ENCODE peak calls at places on chromosomes 5 and 9, in nine cellular contexts. One of them, this sample, is unnamed.

GRCh38 chr5:132822650-132823480 is 7.6 kb downstream of the SHROOM1 start:
- DNase-seq in stomach: no peak
- DNase-seq in fibroblast of pulmonary artery: peak; percentile 34
- DNase-seq in colonic mucosa: no peak
- DNase-seq in cardiac muscle cell: peak; percentile 71
- DNase-seq in heart left ventricle: no peak
- DNase-seq in tibial artery: no peak
- DNase-seq in CD8-positive, alpha-beta T cell: no peak
- DNase-seq in K562: no peak
- DNase-seq in this sample: no peak

GRCh38 chr5:39501403-39501802 is 76.6 kb upstream of the DAB2 start:
- DNase-seq in stomach: no peak
- DNase-seq in fibroblast of pulmonary artery: peak; percentile 81
- DNase-seq in colonic mucosa: no peak
- DNase-seq in cardiac muscle cell: peak; percentile 81
- DNase-seq in heart left ventricle: no peak
- DNase-seq in tibial artery: peak; percentile 54
- DNase-seq in CD8-positive, alpha-beta T cell: no peak
- DNase-seq in K562: no peak
- DNase-seq in this sample: no peak

GRCh38 chr5:123505633-123506032 is 6.3 kb upstream of the CSNK1G3 start:
- DNase-seq in stomach: peak; percentile 36
- DNase-seq in fibroblast of pulmonary artery: no peak
- DNase-seq in colonic mucosa: peak; percentile 39
- DNase-seq in cardiac muscle cell: no peak
- DNase-seq in heart left ventricle: no peak
- DNase-seq in tibial artery: no peak
- DNase-seq in CD8-positive, alpha-beta T cell: no peak
- DNase-seq in K562: no peak
- DNase-seq in this sample: no peak

GRCh38 chr5:52007230-52007858 is 624.1 kb downstream of the ISL1 start:
- DNase-seq in stomach: no peak
- DNase-seq in fibroblast of pulmonary artery: peak; percentile 50
- DNase-seq in colonic mucosa: peak; percentile 26
- DNase-seq in cardiac muscle cell: peak; percentile 46
- DNase-seq in heart left ventricle: no peak
- DNase-seq in tibial artery: no peak
- DNase-seq in CD8-positive, alpha-beta T cell: no peak
- DNase-seq in K562: no peak
- DNase-seq in this sample: no peak

GRCh38 chr5:157998021-157998504 is 139.1 kb upstream of the CLINT1 start:
- DNase-seq in stomach: no peak
- DNase-seq in fibroblast of pulmonary artery: no peak
- DNase-seq in colonic mucosa: no peak
- DNase-seq in cardiac muscle cell: peak; percentile 49
- DNase-seq in heart left ventricle: no peak
- DNase-seq in tibial artery: no peak
- DNase-seq in CD8-positive, alpha-beta T cell: no peak
- DNase-seq in K562: no peak
- DNase-seq in this sample: no peak

GRCh38 chr5:90307386-90308181 is 102.0 kb downstream of the CETN3 start:
- DNase-seq in stomach: no peak
- DNase-seq in fibroblast of pulmonary artery: peak; percentile 25
- DNase-seq in colonic mucosa: no peak
- DNase-seq in cardiac muscle cell: no peak
- DNase-seq in heart left ventricle: no peak
- DNase-seq in tibial artery: no peak
- DNase-seq in CD8-positive, alpha-beta T cell: no peak
- DNase-seq in K562: no peak
- DNase-seq in this sample: no peak

GRCh38 chr9:37618817-37619216 is 26.4 kb upstream of the TOMM5 start:
- DNase-seq in stomach: no peak
- DNase-seq in fibroblast of pulmonary artery: peak; percentile 23
- DNase-seq in colonic mucosa: no peak
- DNase-seq in cardiac muscle cell: peak; percentile 46
- DNase-seq in heart left ventricle: no peak
- DNase-seq in tibial artery: no peak
- DNase-seq in CD8-positive, alpha-beta T cell: no peak
- DNase-seq in K562: no peak
- DNase-seq in this sample: no peak

GRCh38 chr5:106014262-106014661 is 1656.5 kb downstream of the EFNA5 start:
- DNase-seq in stomach: no peak
- DNase-seq in fibroblast of pulmonary artery: no peak
- DNase-seq in colonic mucosa: no peak
- DNase-seq in cardiac muscle cell: no peak
- DNase-seq in heart left ventricle: no peak
- DNase-seq in tibial artery: no peak
- DNase-seq in CD8-positive, alpha-beta T cell: no peak
- DNase-seq in K562: no peak
- DNase-seq in this sample: no peak

GRCh38 chr9:85978496-85978895 is 37.5 kb downstream of the NAA35 start:
- DNase-seq in stomach: no peak
- DNase-seq in fibroblast of pulmonary artery: peak; percentile 18
- DNase-seq in colonic mucosa: no peak
- DNase-seq in cardiac muscle cell: peak; percentile 7
- DNase-seq in heart left ventricle: no peak
- DNase-seq in tibial artery: no peak
- DNase-seq in CD8-positive, alpha-beta T cell: no peak
- DNase-seq in K562: no peak
- DNase-seq in this sample: no peak

GRCh38 chr5:143737073-143737472 is 74.9 kb upstream of the HMHB1 start:
- DNase-seq in stomach: no peak
- DNase-seq in fibroblast of pulmonary artery: no peak
- DNase-seq in colonic mucosa: no peak
- DNase-seq in cardiac muscle cell: no peak
- DNase-seq in heart left ventricle: no peak
- DNase-seq in tibial artery: no peak
- DNase-seq in CD8-positive, alpha-beta T cell: no peak
- DNase-seq in K562: no peak
- DNase-seq in this sample: no peak

GRCh38 chr9:134297581-134297980 is 28.7 kb upstream of the RXRA start:
- DNase-seq in stomach: no peak
- DNase-seq in fibroblast of pulmonary artery: no peak
- DNase-seq in colonic mucosa: no peak
- DNase-seq in cardiac muscle cell: no peak
- DNase-seq in heart left ventricle: peak; percentile 31
- DNase-seq in tibial artery: no peak
- DNase-seq in CD8-positive, alpha-beta T cell: no peak
- DNase-seq in K562: no peak
- DNase-seq in this sample: no peak

DNA sequence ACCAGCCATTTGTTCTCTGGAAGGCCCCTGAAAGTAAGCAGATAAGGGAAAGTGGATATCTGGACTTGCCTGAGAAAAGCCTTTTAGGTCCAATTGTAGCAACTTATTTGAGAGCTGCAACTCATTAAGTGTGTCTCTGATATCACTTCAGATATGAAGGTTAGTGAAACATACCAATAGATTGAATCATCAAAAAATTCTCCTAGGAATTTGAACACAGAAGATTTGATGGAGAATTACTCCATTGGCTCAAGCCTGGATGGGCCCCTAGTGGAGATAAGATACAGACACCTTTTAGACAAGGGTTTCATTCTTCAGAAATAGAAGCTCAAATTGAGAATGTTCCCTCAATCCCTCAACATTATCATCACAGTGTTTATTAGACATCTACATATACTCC is 356.7 kb downstream of the NDUFS4 start:
- DNase-seq in stomach: no peak
- DNase-seq in fibroblast of pulmonary artery: peak; percentile 37
- DNase-seq in colonic mucosa: no peak
- DNase-seq in cardiac muscle cell: peak; percentile 47
- DNase-seq in heart left ventricle: no peak
- DNase-seq in tibial artery: no peak
- DNase-seq in CD8-positive, alpha-beta T cell: no peak
- DNase-seq in K562: no peak
- DNase-seq in this sample: no peak
- TF ChIP-seq CTCF in stomach: no peak
- TF ChIP-seq CTCF in fibroblast of pulmonary artery: peak; percentile 23
- TF ChIP-seq CTCF in colonic mucosa: no peak
- TF ChIP-seq CTCF in cardiac muscle cell: no peak
- TF ChIP-seq CTCF in heart left ventricle: no peak
- TF ChIP-seq CTCF in tibial artery: no peak
- TF ChIP-seq CTCF in CD8-positive, alpha-beta T cell: no peak
- TF ChIP-seq CTCF in K562: no peak
- TF ChIP-seq CTCF in this sample: no peak

DNA sequence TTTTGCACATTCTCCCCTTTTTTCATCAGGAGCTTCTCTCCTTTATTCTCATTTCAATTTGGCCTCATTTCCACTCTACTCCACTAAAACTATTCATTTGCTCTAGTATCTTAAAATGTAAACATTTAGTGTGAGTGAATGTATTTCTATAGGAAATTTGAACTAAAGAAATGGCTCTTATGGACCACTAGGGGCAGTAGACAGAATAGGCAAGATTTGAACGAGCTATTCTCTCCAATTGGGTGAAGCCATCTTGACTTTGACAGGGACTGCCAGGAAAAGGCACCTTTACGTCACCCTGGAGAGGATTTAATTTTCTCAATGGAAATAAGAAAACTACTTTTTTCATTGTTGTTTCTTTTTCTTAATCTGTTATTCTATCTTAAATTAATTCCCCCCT is 666.3 kb downstream of the DNAH5 start:
- DNase-seq in stomach: no peak
- DNase-seq in fibroblast of pulmonary artery: no peak
- DNase-seq in colonic mucosa: no peak
- DNase-seq in cardiac muscle cell: no peak
- DNase-seq in heart left ventricle: no peak
- DNase-seq in tibial artery: no peak
- DNase-seq in CD8-positive, alpha-beta T cell: no peak
- DNase-seq in K562: peak; percentile 20
- DNase-seq in this sample: no peak
- TF ChIP-seq CTCF in stomach: no peak
- TF ChIP-seq CTCF in fibroblast of pulmonary artery: peak; percentile 11
- TF ChIP-seq CTCF in colonic mucosa: no peak
- TF ChIP-seq CTCF in cardiac muscle cell: no peak
- TF ChIP-seq CTCF in heart left ventricle: no peak
- TF ChIP-seq CTCF in tibial artery: no peak
- TF ChIP-seq CTCF in CD8-positive, alpha-beta T cell: no peak
- TF ChIP-seq CTCF in K562: no peak
- TF ChIP-seq CTCF in this sample: no peak

DNA sequence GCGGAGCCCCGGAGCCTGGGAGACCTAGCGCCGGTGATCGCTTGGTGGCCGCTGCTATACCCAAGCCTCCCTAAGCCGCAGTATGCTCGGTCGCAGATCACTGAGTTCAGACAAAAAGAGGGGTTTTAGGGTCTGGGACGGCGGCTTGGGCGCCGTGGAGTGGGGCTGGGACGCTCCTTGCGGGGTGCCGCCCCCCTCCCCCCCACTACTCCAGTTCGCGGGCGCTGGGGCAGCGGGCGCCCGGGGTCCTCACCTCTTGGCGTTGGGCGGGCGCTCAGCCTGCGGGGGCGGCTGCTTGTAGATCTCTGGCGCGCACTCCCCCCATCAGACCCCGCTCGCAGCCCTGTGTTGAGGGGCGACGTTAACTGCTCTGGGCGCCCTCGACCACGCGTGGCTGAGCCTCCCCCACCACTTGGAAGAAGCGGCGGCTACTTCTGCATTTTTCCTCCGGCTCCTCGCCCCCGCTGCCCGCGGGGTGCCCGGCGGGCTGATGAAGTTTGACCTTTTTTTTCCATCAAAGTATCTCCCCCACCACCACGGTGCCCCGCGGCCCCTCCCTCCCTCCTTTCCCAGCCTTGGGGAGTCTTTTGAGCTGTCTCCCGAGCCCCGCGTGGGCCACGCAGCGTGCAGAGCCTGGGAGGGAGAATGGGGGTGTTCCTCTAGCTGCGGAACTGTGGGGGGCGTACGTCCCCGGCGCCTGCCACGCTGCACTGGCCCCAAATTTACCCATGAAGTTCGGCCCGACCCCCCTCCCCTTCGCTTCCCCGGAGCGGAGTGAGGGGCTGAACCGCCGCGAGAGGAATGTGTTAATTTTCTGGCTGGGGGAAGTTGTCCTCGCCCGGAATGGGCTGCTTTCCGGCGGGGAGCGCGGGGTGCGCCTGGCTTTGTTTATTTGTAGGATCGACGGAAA is 1.2 kb downstream of the CXXC5 start:
- DNase-seq in stomach: no peak
- DNase-seq in fibroblast of pulmonary artery: no peak
- DNase-seq in colonic mucosa: no peak
- DNase-seq in cardiac muscle cell: no peak
- DNase-seq in heart left ventricle: peak; percentile 67
- DNase-seq in tibial artery: no peak
- DNase-seq in CD8-positive, alpha-beta T cell: no peak
- DNase-seq in K562: peak; percentile 62
- DNase-seq in this sample: no peak
- TF ChIP-seq CTCF in stomach: no peak
- TF ChIP-seq CTCF in fibroblast of pulmonary artery: no peak
- TF ChIP-seq CTCF in colonic mucosa: no peak
- TF ChIP-seq CTCF in cardiac muscle cell: no peak
- TF ChIP-seq CTCF in heart left ventricle: no peak
- TF ChIP-seq CTCF in tibial artery: no peak
- TF ChIP-seq CTCF in CD8-positive, alpha-beta T cell: no peak
- TF ChIP-seq CTCF in K562: no peak
- TF ChIP-seq CTCF in this sample: no peak

GRCh38 chr9:128829477-128830251 is at the start of gene SPOUT1:
- DNase-seq in stomach: peak; percentile 95
- DNase-seq in fibroblast of pulmonary artery: peak; percentile 89
- DNase-seq in colonic mucosa: peak; percentile 96
- DNase-seq in cardiac muscle cell: peak; percentile 91
- DNase-seq in heart left ventricle: peak; percentile 95
- DNase-seq in tibial artery: peak; percentile 95
- DNase-seq in CD8-positive, alpha-beta T cell: peak; percentile 88
- DNase-seq in K562: peak; percentile 99
- DNase-seq in this sample: peak; percentile 96

GRCh38 chr9:128824911-128825310 is 4.7 kb downstream of the SPOUT1 start:
- DNase-seq in stomach: no peak
- DNase-seq in fibroblast of pulmonary artery: no peak
- DNase-seq in colonic mucosa: no peak
- DNase-seq in cardiac muscle cell: no peak
- DNase-seq in heart left ventricle: no peak
- DNase-seq in tibial artery: no peak
- DNase-seq in CD8-positive, alpha-beta T cell: no peak
- DNase-seq in K562: no peak
- DNase-seq in this sample: no peak

GRCh38 chr9:128825923-128826702 is 3.5 kb downstream of the SPOUT1 start:
- DNase-seq in stomach: no peak
- DNase-seq in fibroblast of pulmonary artery: no peak
- DNase-seq in colonic mucosa: no peak
- DNase-seq in cardiac muscle cell: no peak
- DNase-seq in heart left ventricle: no peak
- DNase-seq in tibial artery: no peak
- DNase-seq in CD8-positive, alpha-beta T cell: no peak
- DNase-seq in K562: peak; percentile 57
- DNase-seq in this sample: no peak

GRCh38 chr9:128828719-128829452 is 708 bp downstream of the SPOUT1 start:
- DNase-seq in stomach: no peak
- DNase-seq in fibroblast of pulmonary artery: no peak
- DNase-seq in colonic mucosa: no peak
- DNase-seq in cardiac muscle cell: no peak
- DNase-seq in heart left ventricle: no peak
- DNase-seq in tibial artery: no peak
- DNase-seq in CD8-positive, alpha-beta T cell: no peak
- DNase-seq in K562: no peak
- DNase-seq in this sample: peak; percentile 6

DNA sequence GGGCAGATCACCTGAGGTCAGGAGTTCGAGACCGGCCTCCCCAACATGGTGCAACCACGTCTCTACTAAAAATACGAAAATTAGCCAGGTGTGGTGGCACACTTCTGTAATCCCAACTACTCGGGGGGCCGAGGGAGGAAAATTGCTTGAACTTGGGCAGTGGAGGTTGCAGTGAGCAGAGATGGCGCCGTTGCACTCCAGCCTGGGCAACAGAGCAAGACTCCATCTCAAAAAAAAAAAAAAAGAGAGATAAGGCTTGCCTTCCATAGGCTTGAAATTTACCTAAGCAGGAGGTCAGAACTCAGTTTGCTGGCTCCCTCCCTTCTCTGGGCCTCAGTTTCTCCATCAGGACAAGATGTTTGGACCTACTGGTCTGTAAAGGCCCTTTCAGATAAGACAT is 1.3 kb downstream of the SPOUT1 start:
- DNase-seq in stomach: no peak
- DNase-seq in fibroblast of pulmonary artery: no peak
- DNase-seq in colonic mucosa: no peak
- DNase-seq in cardiac muscle cell: no peak
- DNase-seq in heart left ventricle: no peak
- DNase-seq in tibial artery: no peak
- DNase-seq in CD8-positive, alpha-beta T cell: no peak
- DNase-seq in K562: no peak
- DNase-seq in this sample: no peak
- TF ChIP-seq CTCF in stomach: no peak
- TF ChIP-seq CTCF in fibroblast of pulmonary artery: no peak
- TF ChIP-seq CTCF in colonic mucosa: no peak
- TF ChIP-seq CTCF in cardiac muscle cell: no peak
- TF ChIP-seq CTCF in heart left ventricle: no peak
- TF ChIP-seq CTCF in tibial artery: no peak
- TF ChIP-seq CTCF in CD8-positive, alpha-beta T cell: no peak
- TF ChIP-seq CTCF in K562: no peak
- TF ChIP-seq CTCF in this sample: no peak

This sample was measured in D721Med.